ENCODE peak calls at places on chromosome 13, in seven cellular contexts. F is T-helper 9 cell; U is T-helper 1 cell; C is EH; N is NCI-H2029; W is activated T-helper 1 cell treated with Interleukin-2 at 50 U/mL for 16 hours; M is activated CD4-positive, alpha-beta T cell treated with anti-CD3 and anti-CD28 coated beads, Interleukin-2, amount 50 U/mL, for 1 hour. O is an unnamed sample.

GRCh38 chr13:109840201-109840892 is 54.0 kb upstream of the IRS2 start:
- DNase-seq in F (no peak), U (no peak), C (peak; percentile 86), N (no peak), W (no peak), M (no peak), O (peak; percentile 98)

GRCh38 chr13:40047322-40047771 is 391.9 kb downstream of the COG6 start:
- DNase-seq in F (no peak), U (no peak), C (no peak), N (no peak), W (no peak), M (no peak), O (no peak)

GRCh38 chr13:102580552-102581169 is 16.1 kb upstream of the TPP2 start:
- DNase-seq in F (peak; percentile 6), U (no peak), C (peak; percentile 67), N (no peak), W (no peak), M (no peak), O (peak; percentile 58)

GRCh38 chr13:51823861-51824260 is 19.9 kb upstream of the DHRS12 start:
- DNase-seq in F (no peak), U (no peak), C (no peak), N (no peak), W (no peak), M (no peak), O (peak; percentile 34)

GRCh38 chr13:34201050-34201913 is 383.3 kb downstream of the RFC3 start:
- DNase-seq in F (no peak), U (no peak), C (peak; percentile 92), N (no peak), W (no peak), M (no peak), O (peak; percentile 28)

GRCh38 chr13:102195566-102196462 is 206.0 kb downstream of the FGF14 start:
- DNase-seq in F (no peak), U (no peak), C (no peak), N (no peak), W (no peak), M (no peak), O (no peak)

GRCh38 chr13:114119196-114119595 is 13.2 kb downstream of the RASA3 start:
- DNase-seq in F (no peak), U (no peak), C (peak; percentile 97), N (no peak), W (no peak), M (no peak), O (peak; percentile 97)

GRCh38 chr13:41075034-41075433 is 13.7 kb downstream of the WBP4 start:
- DNase-seq in F (peak; percentile 12), U (peak; percentile 4), C (peak; percentile 55), N (no peak), W (no peak), M (peak; percentile 38), O (peak; percentile 31)

GRCh38 chr13:103291693-103292572 is 225.7 kb upstream of the SLC10A2 start:
- DNase-seq in F (no peak), U (no peak), C (no peak), N (no peak), W (no peak), M (no peak), O (no peak)

GRCh38 chr13:46211521-46212351 is at the start of gene LRRC63:
- DNase-seq in F (peak; percentile 77), U (peak; percentile 81), C (peak; percentile 33), N (peak; percentile 11), W (peak; percentile 78), M (peak; percentile 75), O (no peak)

GRCh38 chr13:23159587-23160240 is 21.1 kb upstream of the SGCG start:
- DNase-seq in F (no peak), U (no peak), C (no peak), N (no peak), W (no peak), M (no peak), O (no peak)

GRCh38 chr13:113742445-113743120 is 16.4 kb upstream of the TMEM255B start:
- DNase-seq in F (no peak), U (no peak), C (no peak), N (no peak), W (no peak), M (no peak), O (peak; percentile 2)

GRCh38 chr13:28753208-28753892 is 34.6 kb upstream of the SLC46A3 start:
- DNase-seq in F (no peak), U (no peak), C (peak; percentile 97), N (peak; percentile 0), W (no peak), M (no peak), O (peak; percentile 94)

GRCh38 chr13:94481966-94482365 is 2.5 kb upstream of the DCT start:
- DNase-seq in F (no peak), U (no peak), C (peak; percentile 33), N (no peak), W (no peak), M (no peak), O (peak; percentile 79)

GRCh38 chr13:27182844-27183497 is 11.4 kb upstream of the USP12 start:
- DNase-seq in F (no peak), U (no peak), C (peak; percentile 97), N (no peak), W (no peak), M (no peak), O (peak; percentile 93)

GRCh38 chr13:99923877-99924582 is 47.5 kb downstream of the ZIC5 start:
- DNase-seq in F (no peak), U (no peak), C (no peak), N (no peak), W (no peak), M (no peak), O (no peak)

GRCh38 chr13:97512732-97513131 is 78.8 kb downstream of the RAP2A start:
- DNase-seq in F (no peak), U (no peak), C (no peak), N (no peak), W (no peak), M (no peak), O (no peak)

GRCh38 chr13:72004236-72004635 is 137.2 kb upstream of the DACH1 start:
- DNase-seq in F (no peak), U (no peak), C (no peak), N (no peak), W (no peak), M (no peak), O (peak; percentile 4)

GRCh38 chr13:105432408-105432807 is 1103.1 kb downstream of the EFNB2 start:
- DNase-seq in F (no peak), U (no peak), C (no peak), N (no peak), W (no peak), M (no peak), O (no peak)

GRCh38 chr13:66068683-66069082 is 1161.5 kb downstream of the PCDH9 start:
- DNase-seq in F (no peak), U (no peak), C (no peak), N (no peak), W (no peak), M (no peak), O (no peak)

GRCh38 chr13:27341616-27342015 is 71.0 kb downstream of the RASL11A start:
- DNase-seq in F (no peak), U (no peak), C (no peak), N (no peak), W (no peak), M (no peak), O (no peak)

GRCh38 chr13:97726664-97727235 is 226.7 kb upstream of the IPO5 start:
- DNase-seq in F (no peak), U (no peak), C (no peak), N (no peak), W (no peak), M (no peak), O (no peak)

GRCh38 chr13:113796948-113797676 is 38.1 kb downstream of the TMEM255B start:
- DNase-seq in F (no peak), U (no peak), C (no peak), N (no peak), W (no peak), M (no peak), O (no peak)

GRCh38 chr13:44407891-44408290 is 34.3 kb downstream of the SERP2 start:
- DNase-seq in F (no peak), U (no peak), C (no peak), N (no peak), W (no peak), M (no peak), O (no peak)

GRCh38 chr13:65090191-65090590 is 2139.9 kb downstream of the PCDH9 start:
- DNase-seq in F (no peak), U (no peak), C (no peak), N (no peak), W (no peak), M (no peak), O (no peak)

GRCh38 chr13:111792956-111793355 is 274.0 kb upstream of the SOX1 start:
- DNase-seq in F (no peak), U (no peak), C (no peak), N (no peak), W (no peak), M (no peak), O (no peak)

GRCh38 chr13:51637852-51638496 is 53.7 kb downstream of the WDFY2 start:
- DNase-seq in F (no peak), U (no peak), C (no peak), N (no peak), W (no peak), M (no peak), O (no peak)

GRCh38 chr13:63517376-63517775 is 2101.7 kb upstream of the PCDH20 start:
- DNase-seq in F (no peak), U (no peak), C (peak; percentile 65), N (no peak), W (no peak), M (no peak), O (no peak)

GRCh38 chr13:43268632-43269031 is 245.2 kb downstream of the DNAJC15 start:
- DNase-seq in F (no peak), U (no peak), C (no peak), N (no peak), W (no peak), M (no peak), O (no peak)

GRCh38 chr13:48304132-48304876 is 753 bp downstream of the RB1 start:
- DNase-seq in F (no peak), U (no peak), C (peak; percentile 71), N (peak; percentile 1), W (no peak), M (no peak), O (peak; percentile 58)

GRCh38 chr13:75263741-75264407 is 218.1 kb downstream of the TBC1D4 start:
- DNase-seq in F (no peak), U (no peak), C (peak; percentile 52), N (no peak), W (no peak), M (no peak), O (peak; percentile 69)

GRCh38 chr13:40370662-40371061 is 295.8 kb downstream of the FOXO1 start:
- DNase-seq in F (no peak), U (no peak), C (no peak), N (no peak), W (no peak), M (no peak), O (no peak)

GRCh38 chr13:46184277-46184699 is 2.3 kb upstream of the LCP1 start:
- DNase-seq in F (peak; percentile 62), U (peak; percentile 51), C (peak; percentile 2), N (no peak), W (peak; percentile 49), M (peak; percentile 74), O (peak; percentile 2)

GRCh38 chr13:26881154-26881553 is 120.6 kb upstream of the GPR12 start:
- DNase-seq in F (no peak), U (no peak), C (peak; percentile 23), N (no peak), W (no peak), M (no peak), O (peak; percentile 38)

GRCh38 chr13:99191900-99192399 is 8.7 kb upstream of the UBAC2 start:
- DNase-seq in F (no peak), U (no peak), C (peak; percentile 35), N (peak; percentile 48), W (no peak), M (no peak), O (no peak)

GRCh38 chr13:30301827-30302226 is 5.5 kb downstream of the KATNAL1 start:
- DNase-seq in F (no peak), U (no peak), C (no peak), N (no peak), W (no peak), M (no peak), O (no peak)

GRCh38 chr13:109743706-109744453 is 42.5 kb downstream of the IRS2 start:
- DNase-seq in F (no peak), U (no peak), C (peak; percentile 68), N (no peak), W (no peak), M (no peak), O (peak; percentile 50)

GRCh38 chr13:113092776-113093579 is 12.6 kb upstream of the F7 start:
- DNase-seq in F (no peak), U (no peak), C (no peak), N (no peak), W (no peak), M (no peak), O (no peak)

O was measured in LHCN-M2.